ENCODE peak calls at places on chromosome 16, in five cellular contexts. R, P, K, J and Y are unnamed samples.

GRCh38 chr16:21101631-21102420 is 48.8 kb downstream of the DNAH3 start:
- DNase-seq in K (peak; percentile 61), J (peak; percentile 12), P (no peak), R (peak; percentile 36), Y (peak; percentile 16)

GRCh38 chr16:69703638-69704037 is 22.7 kb downstream of the NQO1 start:
- DNase-seq in R (no peak), K (no peak), P (no peak), J (no peak), Y (no peak)

GRCh38 chr16:46929378-46930332 is 43.8 kb downstream of the DNAJA2 start:
- DNase-seq in J (peak; percentile 73), K (peak; percentile 80), P (peak; percentile 45), R (peak; percentile 68), Y (peak; percentile 54)

GRCh38 chr16:19008770-19009169 is 25.0 kb downstream of the TMC7 start:
- DNase-seq in P (no peak), J (no peak), K (no peak), R (no peak), Y (no peak)

GRCh38 chr16:70767377-70768204 is 33.4 kb downstream of the VAC14 start:
- DNase-seq in P (no peak), J (no peak), K (peak; percentile 34), R (no peak), Y (no peak)

GRCh38 chr16:8892101-8892575 is 10.0 kb downstream of the LITAFD start:
- DNase-seq in K (no peak), J (no peak), R (no peak), P (no peak), Y (no peak)

GRCh38 chr16:88922114-88922825 is 54.7 kb downstream of the CBFA2T3 start:
- DNase-seq in R (peak; percentile 92), J (peak; percentile 67), K (peak; percentile 50), P (no peak), Y (no peak)

GRCh38 chr16:78444-79145 is 570 bp downstream of the MPG start:
- DNase-seq in R (peak; percentile 61), K (no peak), J (no peak), P (no peak), Y (no peak)

GRCh38 chr16:57534881-57535658 is 1.3 kb downstream of the CCDC102A start:
- DNase-seq in P (no peak), R (no peak), J (no peak), K (no peak), Y (no peak)

GRCh38 chr16:59878479-59878878 is 1144.4 kb upstream of the GOT2 start:
- DNase-seq in K (peak; percentile 74), P (no peak), J (no peak), R (no peak), Y (no peak)

GRCh38 chr16:52470601-52471000 is 76.3 kb downstream of the TOX3 start:
- DNase-seq in R (no peak), P (no peak), K (no peak), J (no peak), Y (no peak)

GRCh38 chr16:81431554-81432353 is 12.9 kb upstream of the CMIP start:
- DNase-seq in P (no peak), J (no peak), R (no peak), K (no peak), Y (no peak)

GRCh38 chr16:383326-384020 is 1.7 kb upstream of the PGAP6 start:
- DNase-seq in J (peak; percentile 82), R (peak; percentile 17), P (peak; percentile 48), K (peak; percentile 84), Y (no peak)

GRCh38 chr16:24645739-24646645 is 83.5 kb upstream of the TNRC6A start:
- DNase-seq in R (no peak), K (peak; percentile 82), P (no peak), J (no peak), Y (no peak)

GRCh38 chr16:14371778-14372431 is 258.2 kb downstream of the PARN start:
- DNase-seq in J (no peak), K (no peak), R (no peak), P (no peak), Y (no peak)

GRCh38 chr16:53043986-53044571 is 8.6 kb downstream of the CHD9NB start:
- DNase-seq in R (peak; percentile 19), K (peak; percentile 82), P (no peak), J (peak; percentile 46), Y (no peak)

GRCh38 chr16:5634781-5635180 is 537.2 kb upstream of the EEF2KMT start:
- DNase-seq in J (no peak), R (no peak), P (no peak), K (no peak), Y (no peak)

GRCh38 chr16:2256531-2257140 is 5.2 kb upstream of the ECI1 start:
- DNase-seq in K (no peak), J (no peak), P (no peak), R (no peak), Y (no peak)

GRCh38 chr16:52439171-52439701 is 107.7 kb downstream of the TOX3 start:
- DNase-seq in J (no peak), R (no peak), P (no peak), K (no peak), Y (no peak)

GRCh38 chr16:4486126-4486893 is 10.1 kb downstream of the HMOX2 start:
- DNase-seq in P (no peak), R (no peak), J (no peak), K (no peak), Y (no peak)

GRCh38 chr16:87843678-87844373 is 25.5 kb downstream of the SLC7A5 start:
- DNase-seq in P (no peak), R (no peak), J (no peak), K (no peak), Y (no peak)

GRCh38 chr16:21283521-21284289 is 5.6 kb upstream of the CRYM start:
- DNase-seq in R (peak; percentile 64), J (peak; percentile 56), P (no peak), K (peak; percentile 65), Y (no peak)

GRCh38 chr16:66422366-66422765 is 4.7 kb upstream of the BEAN1 start:
- DNase-seq in R (no peak), P (no peak), J (no peak), K (no peak), Y (no peak)

GRCh38 chr16:69626256-69626655 is 60.5 kb downstream of the NFAT5 start:
- DNase-seq in P (no peak), K (no peak), J (no peak), R (no peak), Y (no peak)

GRCh38 chr16:12971216-12971615 is 69.8 kb downstream of the SHISA9 start:
- DNase-seq in R (no peak), J (no peak), P (no peak), K (no peak), Y (no peak)

GRCh38 chr16:65875362-65876199 is 490.9 kb upstream of the CDH5 start:
- DNase-seq in K (no peak), R (no peak), J (no peak), P (no peak), Y (no peak)

GRCh38 chr16:89350701-89351380 is 133.3 kb downstream of the ZNF778 start:
- DNase-seq in J (no peak), K (no peak), P (no peak), R (no peak), Y (no peak)

GRCh38 chr16:11150190-11150589 is 105.8 kb downstream of the SOCS1 start:
- DNase-seq in J (no peak), P (no peak), R (no peak), K (no peak), Y (no peak)

GRCh38 chr16:23566724-23567123 is 9.2 kb downstream of the UBFD1 start:
- DNase-seq in J (no peak), K (no peak), P (no peak), R (no peak), Y (no peak)

GRCh38 chr16:53504665-53505064 is 1.7 kb upstream of the AKTIP start:
- DNase-seq in K (peak; percentile 18), J (no peak), P (no peak), R (no peak), Y (peak; percentile 26)

GRCh38 chr16:28494141-28494851 is at the start of gene APOBR:
- DNase-seq in J (peak; percentile 75), K (no peak), P (peak; percentile 88), R (no peak), Y (peak; percentile 89)

GRCh38 chr16:88558457-88559442 is 11.5 kb upstream of the ZC3H18 start:
- DNase-seq in K (peak; percentile 81), P (no peak), R (peak; percentile 78), J (peak; percentile 89), Y (no peak)

GRCh38 chr16:89595330-89596060 is 17.9 kb upstream of the DPEP1 start:
- DNase-seq in J (no peak), R (no peak), P (no peak), K (no peak), Y (no peak)

GRCh38 chr16:88530858-88531203 is 39.4 kb upstream of the ZC3H18 start:
- DNase-seq in P (no peak), K (no peak), J (no peak), R (no peak), Y (no peak)

GRCh38 chr16:47058295-47059086 is 85.0 kb upstream of the DNAJA2 start:
- DNase-seq in J (peak; percentile 81), P (no peak), R (no peak), K (no peak), Y (no peak)

GRCh38 chr16:78286076-78286475 is 186.6 kb downstream of the WWOX start:
- DNase-seq in K (no peak), J (no peak), R (no peak), P (no peak), Y (no peak)

GRCh38 chr16:4032768-4033167 is 83.5 kb downstream of the ADCY9 start:
- DNase-seq in P (no peak), J (peak; percentile 73), K (peak; percentile 51), R (peak; percentile 48), Y (peak; percentile 22)

GRCh38 chr16:80616362-80616761 is 75.6 kb downstream of the DYNLRB2 start:
- DNase-seq in K (no peak), J (no peak), P (no peak), R (no peak), Y (no peak)